ENCODE peak calls at places on chromosomes 3 and 15, in seven cellular contexts. One of them, this sample, is unnamed.

GRCh38 chr3:30553641-30554316 is 52.6 kb upstream of the TGFBR2 start:
- DNase-seq in Kasumi-1: no peak
- DNase-seq in AML-193: no peak
- DNase-seq in left cardiac atrium: no peak
- DNase-seq in Caco-2: no peak
- DNase-seq in erythroblast: no peak
- DNase-seq in astrocyte of the spinal cord: no peak
- DNase-seq in this sample: no peak

GRCh38 chr3:52176188-52176752 is 21.7 kb upstream of the ALAS1 start:
- DNase-seq in Kasumi-1: no peak
- DNase-seq in AML-193: no peak
- DNase-seq in left cardiac atrium: no peak
- DNase-seq in Caco-2: no peak
- DNase-seq in erythroblast: no peak
- DNase-seq in astrocyte of the spinal cord: no peak
- DNase-seq in this sample: no peak

GRCh38 chr15:95557226-95558046 is 773.1 kb upstream of the NR2F2 start:
- DNase-seq in Kasumi-1: peak; percentile 1
- DNase-seq in AML-193: no peak
- DNase-seq in left cardiac atrium: peak; percentile 33
- DNase-seq in Caco-2: peak; percentile 9
- DNase-seq in erythroblast: no peak
- DNase-seq in astrocyte of the spinal cord: peak; percentile 97
- DNase-seq in this sample: no peak

GRCh38 chr3:13018039-13018431 is 55.2 kb downstream of the IQSEC1 start:
- DNase-seq in Kasumi-1: no peak
- DNase-seq in AML-193: no peak
- DNase-seq in left cardiac atrium: peak; percentile 59
- DNase-seq in Caco-2: no peak
- DNase-seq in erythroblast: peak; percentile 78
- DNase-seq in astrocyte of the spinal cord: no peak
- DNase-seq in this sample: no peak

GRCh38 chr15:76994496-76994895 is 430 bp upstream of the PSTPIP1 start:
- DNase-seq in Kasumi-1: no peak
- DNase-seq in AML-193: no peak
- DNase-seq in left cardiac atrium: no peak
- DNase-seq in Caco-2: no peak
- DNase-seq in erythroblast: no peak
- DNase-seq in astrocyte of the spinal cord: no peak
- DNase-seq in this sample: no peak

GRCh38 chr15:101121511-101122090 is 130.2 kb downstream of the CHSY1 start:
- DNase-seq in Kasumi-1: peak; percentile 66
- DNase-seq in AML-193: no peak
- DNase-seq in left cardiac atrium: peak; percentile 79
- DNase-seq in Caco-2: no peak
- DNase-seq in erythroblast: peak; percentile 17
- DNase-seq in astrocyte of the spinal cord: peak; percentile 76
- DNase-seq in this sample: no peak

GRCh38 chr3:29889230-29889629 is 608.4 kb downstream of the RBMS3 start:
- DNase-seq in Kasumi-1: no peak
- DNase-seq in AML-193: no peak
- DNase-seq in left cardiac atrium: no peak
- DNase-seq in Caco-2: no peak
- DNase-seq in erythroblast: no peak
- DNase-seq in astrocyte of the spinal cord: peak; percentile 56
- DNase-seq in this sample: no peak

GRCh38 chr3:66823532-66823931 is 174.6 kb upstream of the KBTBD8 start:
- DNase-seq in Kasumi-1: no peak
- DNase-seq in AML-193: no peak
- DNase-seq in left cardiac atrium: no peak
- DNase-seq in Caco-2: no peak
- DNase-seq in erythroblast: no peak
- DNase-seq in astrocyte of the spinal cord: no peak
- DNase-seq in this sample: no peak

GRCh38 chr3:174322789-174323188 is 536.3 kb upstream of the NAALADL2 start:
- DNase-seq in Kasumi-1: no peak
- DNase-seq in AML-193: no peak
- DNase-seq in left cardiac atrium: no peak
- DNase-seq in Caco-2: no peak
- DNase-seq in erythroblast: no peak
- DNase-seq in astrocyte of the spinal cord: no peak
- DNase-seq in this sample: no peak

GRCh38 chr15:77474987-77475385 is 54.3 kb downstream of the HMG20A start:
- DNase-seq in Kasumi-1: no peak
- DNase-seq in AML-193: no peak
- DNase-seq in left cardiac atrium: no peak
- DNase-seq in Caco-2: no peak
- DNase-seq in erythroblast: no peak
- DNase-seq in astrocyte of the spinal cord: no peak
- DNase-seq in this sample: no peak

GRCh38 chr3:175526609-175527280 is 667.6 kb downstream of the NAALADL2 start:
- DNase-seq in Kasumi-1: peak; percentile 26
- DNase-seq in AML-193: no peak
- DNase-seq in left cardiac atrium: no peak
- DNase-seq in Caco-2: no peak
- DNase-seq in erythroblast: peak; percentile 8
- DNase-seq in astrocyte of the spinal cord: peak; percentile 38
- DNase-seq in this sample: no peak

GRCh38 chr15:99409097-99409473 is 156.7 kb upstream of the MEF2A start:
- DNase-seq in Kasumi-1: peak; percentile 56
- DNase-seq in AML-193: peak; percentile 13
- DNase-seq in left cardiac atrium: peak; percentile 72
- DNase-seq in Caco-2: peak; percentile 28
- DNase-seq in erythroblast: no peak
- DNase-seq in astrocyte of the spinal cord: peak; percentile 46
- DNase-seq in this sample: peak; percentile 69

GRCh38 chr3:46552538-46552937 is 13.6 kb downstream of the LRRC2 start:
- DNase-seq in Kasumi-1: no peak
- DNase-seq in AML-193: no peak
- DNase-seq in left cardiac atrium: no peak
- DNase-seq in Caco-2: no peak
- DNase-seq in erythroblast: no peak
- DNase-seq in astrocyte of the spinal cord: no peak
- DNase-seq in this sample: no peak

GRCh38 chr15:64211696-64212095 is 48.9 kb upstream of the PPIB start:
- DNase-seq in Kasumi-1: no peak
- DNase-seq in AML-193: no peak
- DNase-seq in left cardiac atrium: no peak
- DNase-seq in Caco-2: no peak
- DNase-seq in erythroblast: no peak
- DNase-seq in astrocyte of the spinal cord: no peak
- DNase-seq in this sample: no peak

GRCh38 chr3:8729479-8729878 is 4.1 kb upstream of the CAV3 start:
- DNase-seq in Kasumi-1: no peak
- DNase-seq in AML-193: no peak
- DNase-seq in left cardiac atrium: no peak
- DNase-seq in Caco-2: no peak
- DNase-seq in erythroblast: no peak
- DNase-seq in astrocyte of the spinal cord: no peak
- DNase-seq in this sample: no peak

GRCh38 chr3:7915356-7915755 is 586.3 kb upstream of the LMCD1 start:
- DNase-seq in Kasumi-1: no peak
- DNase-seq in AML-193: no peak
- DNase-seq in left cardiac atrium: no peak
- DNase-seq in Caco-2: no peak
- DNase-seq in erythroblast: no peak
- DNase-seq in astrocyte of the spinal cord: no peak
- DNase-seq in this sample: no peak

GRCh38 chr15:85494035-85494793 is 113.8 kb downstream of the AKAP13 start:
- DNase-seq in Kasumi-1: no peak
- DNase-seq in AML-193: no peak
- DNase-seq in left cardiac atrium: no peak
- DNase-seq in Caco-2: no peak
- DNase-seq in erythroblast: no peak
- DNase-seq in astrocyte of the spinal cord: peak; percentile 94
- DNase-seq in this sample: no peak

GRCh38 chr15:44038801-44039200 is 156.3 kb downstream of the FRMD5 start:
- DNase-seq in Kasumi-1: no peak
- DNase-seq in AML-193: no peak
- DNase-seq in left cardiac atrium: no peak
- DNase-seq in Caco-2: no peak
- DNase-seq in erythroblast: peak; percentile 4
- DNase-seq in astrocyte of the spinal cord: peak; percentile 73
- DNase-seq in this sample: no peak

GRCh38 chr15:63086967-63087366 is 34.7 kb upstream of the LACTB start:
- DNase-seq in Kasumi-1: no peak
- DNase-seq in AML-193: no peak
- DNase-seq in left cardiac atrium: no peak
- DNase-seq in Caco-2: no peak
- DNase-seq in erythroblast: no peak
- DNase-seq in astrocyte of the spinal cord: no peak
- DNase-seq in this sample: no peak

GRCh38 chr15:57213783-57214366 is 162.4 kb upstream of the CGNL1 start:
- DNase-seq in Kasumi-1: peak; percentile 57
- DNase-seq in AML-193: peak; percentile 45
- DNase-seq in left cardiac atrium: no peak
- DNase-seq in Caco-2: peak; percentile 46
- DNase-seq in erythroblast: peak; percentile 47
- DNase-seq in astrocyte of the spinal cord: peak; percentile 67
- DNase-seq in this sample: no peak

GRCh38 chr15:80750591-80750990 is 28.6 kb upstream of the CEMIP start:
- DNase-seq in Kasumi-1: no peak
- DNase-seq in AML-193: no peak
- DNase-seq in left cardiac atrium: no peak
- DNase-seq in Caco-2: no peak
- DNase-seq in erythroblast: no peak
- DNase-seq in astrocyte of the spinal cord: peak; percentile 40
- DNase-seq in this sample: no peak

GRCh38 chr3:42182555-42182954 is 83.4 kb downstream of the CCK start:
- DNase-seq in Kasumi-1: no peak
- DNase-seq in AML-193: no peak
- DNase-seq in left cardiac atrium: no peak
- DNase-seq in Caco-2: no peak
- DNase-seq in erythroblast: no peak
- DNase-seq in astrocyte of the spinal cord: peak; percentile 77
- DNase-seq in this sample: no peak

GRCh38 chr3:47536221-47536891 is 22.8 kb upstream of the ELP6 start:
- DNase-seq in Kasumi-1: no peak
- DNase-seq in AML-193: no peak
- DNase-seq in left cardiac atrium: no peak
- DNase-seq in Caco-2: no peak
- DNase-seq in erythroblast: no peak
- DNase-seq in astrocyte of the spinal cord: no peak
- DNase-seq in this sample: no peak

GRCh38 chr3:152204218-152204617 is 64.5 kb upstream of the MBNL1 start:
- DNase-seq in Kasumi-1: no peak
- DNase-seq in AML-193: peak; percentile 27
- DNase-seq in left cardiac atrium: no peak
- DNase-seq in Caco-2: no peak
- DNase-seq in erythroblast: peak; percentile 46
- DNase-seq in astrocyte of the spinal cord: no peak
- DNase-seq in this sample: no peak

GRCh38 chr3:7190094-7190493 is 329.2 kb downstream of the GRM7 start:
- DNase-seq in Kasumi-1: no peak
- DNase-seq in AML-193: no peak
- DNase-seq in left cardiac atrium: no peak
- DNase-seq in Caco-2: no peak
- DNase-seq in erythroblast: no peak
- DNase-seq in astrocyte of the spinal cord: peak; percentile 37
- DNase-seq in this sample: no peak

GRCh38 chr15:77784361-77785292 is 151.9 kb upstream of the LINGO1 start:
- DNase-seq in Kasumi-1: peak; percentile 19
- DNase-seq in AML-193: no peak
- DNase-seq in left cardiac atrium: no peak
- DNase-seq in Caco-2: peak; percentile 18
- DNase-seq in erythroblast: peak; percentile 48
- DNase-seq in astrocyte of the spinal cord: no peak
- DNase-seq in this sample: peak; percentile 67

GRCh38 chr15:31271224-31271635 is 55.4 kb upstream of the KLF13 start:
- DNase-seq in Kasumi-1: no peak
- DNase-seq in AML-193: no peak
- DNase-seq in left cardiac atrium: no peak
- DNase-seq in Caco-2: no peak
- DNase-seq in erythroblast: peak; percentile 41
- DNase-seq in astrocyte of the spinal cord: no peak
- DNase-seq in this sample: no peak

GRCh38 chr3:10887015-10887414 is 71.0 kb downstream of the SLC6A11 start:
- DNase-seq in Kasumi-1: no peak
- DNase-seq in AML-193: no peak
- DNase-seq in left cardiac atrium: no peak
- DNase-seq in Caco-2: no peak
- DNase-seq in erythroblast: no peak
- DNase-seq in astrocyte of the spinal cord: no peak
- DNase-seq in this sample: no peak

GRCh38 chr15:49415638-49416037 is 7.4 kb upstream of the FGF7 start:
- DNase-seq in Kasumi-1: no peak
- DNase-seq in AML-193: no peak
- DNase-seq in left cardiac atrium: no peak
- DNase-seq in Caco-2: no peak
- DNase-seq in erythroblast: no peak
- DNase-seq in astrocyte of the spinal cord: peak; percentile 80
- DNase-seq in this sample: no peak